ENCODE peak calls at places on chromosomes 4 and X, in five cellular contexts. E, B, T, S and R are unnamed samples.

GRCh38 chr4:112003508-112003907 is 141.7 kb upstream of the FAM241A start:
- DNase-seq in B (no peak), S (no peak), T (no peak), E (no peak), R (no peak)

GRCh38 chrX:95718746-95719145 is 965.9 kb upstream of the DIAPH2 start:
- DNase-seq in S (no peak), B (no peak), E (no peak), T (no peak), R (no peak)

GRCh38 chrX:133302775-133303445 is 84.8 kb upstream of the TFDP3 start:
- DNase-seq in S (no peak), T (no peak), E (no peak), B (no peak), R (no peak)

GRCh38 chr4:13539047-13539720 is 5.1 kb downstream of the NKX3-2 start:
- DNase-seq in E (no peak), B (no peak), T (no peak), S (no peak), R (no peak)

GRCh38 chrX:93985621-93986020 is 311.6 kb downstream of the FAM133A start:
- DNase-seq in E (no peak), S (peak; percentile 32), B (no peak), T (no peak), R (no peak)

GRCh38 chr4:144456196-144456595 is 189.8 kb upstream of the HHIP start:
- DNase-seq in S (no peak), T (no peak), E (no peak), B (no peak), R (no peak)

GRCh38 chr4:656651-657337 is 17.3 kb downstream of the ATP5ME start:
- DNase-seq in E (peak; percentile 44), S (no peak), T (no peak), B (no peak), R (peak; percentile 48)

GRCh38 chrX:152929898-152930297 is 32.0 kb downstream of the ZNF185 start:
- DNase-seq in E (no peak), S (no peak), T (no peak), B (no peak), R (no peak)

GRCh38 chr4:132125131-132125530 is 1024.0 kb upstream of the PCDH10 start:
- DNase-seq in B (no peak), T (no peak), S (no peak), E (no peak), R (no peak)

GRCh38 chr4:153488719-153489384 is 22.7 kb downstream of the TMEM131L start:
- DNase-seq in T (no peak), B (peak; percentile 18), S (peak; percentile 72), E (peak; percentile 64), R (peak; percentile 34)

GRCh38 chr4:124953059-124953850 is 240.7 kb upstream of the ANKRD50 start:
- DNase-seq in E (no peak), B (peak; percentile 92), S (peak; percentile 73), T (no peak), R (no peak)

GRCh38 chr4:118265312-118266144 is 87.3 kb downstream of the PRSS12 start:
- DNase-seq in S (peak; percentile 35), B (peak; percentile 42), T (no peak), E (peak; percentile 54), R (peak; percentile 59)

GRCh38 chr4:181860157-181860556 is 383.0 kb upstream of the TENM3 start:
- DNase-seq in T (no peak), B (peak; percentile 74), S (no peak), E (no peak), R (no peak)

GRCh38 chr4:38034986-38035882 is 75.0 kb downstream of the PTTG2 start:
- DNase-seq in B (peak; percentile 78), E (no peak), T (peak; percentile 13), S (peak; percentile 30), R (no peak)

GRCh38 chr4:170979736-170980135 is 833.5 kb upstream of the GALNTL6 start:
- DNase-seq in T (no peak), B (no peak), E (no peak), S (peak; percentile 12), R (no peak)

GRCh38 chr4:17232575-17233253 is 279.2 kb downstream of the QDPR start:
- DNase-seq in E (no peak), B (peak; percentile 92), T (no peak), S (no peak), R (no peak)

GRCh38 chrX:40157228-40158035 is 59.7 kb upstream of the BCOR start:
- DNase-seq in E (no peak), B (no peak), T (no peak), S (no peak), R (peak; percentile 35)

GRCh38 chr4:164876680-164877324 is at the start of gene APELA:
- DNase-seq in E (no peak), T (no peak), S (no peak), B (no peak), R (no peak)

GRCh38 chrX:47863187-47863586 is 26.5 kb downstream of the ZNF81 start:
- DNase-seq in E (no peak), S (no peak), B (no peak), T (no peak), R (peak; percentile 79)

GRCh38 chrX:39525758-39526157 is 572.0 kb downstream of the BCOR start:
- DNase-seq in S (no peak), E (no peak), B (no peak), T (no peak), R (no peak)

GRCh38 chr4:159282944-159283343 is 180.1 kb downstream of the RAPGEF2 start:
- DNase-seq in T (no peak), E (no peak), B (no peak), S (no peak), R (no peak)

GRCh38 chr4:185748901-185749390 is 63.0 kb downstream of the SORBS2 start:
- DNase-seq in S (no peak), B (no peak), T (no peak), E (no peak), R (no peak)

DNA sequence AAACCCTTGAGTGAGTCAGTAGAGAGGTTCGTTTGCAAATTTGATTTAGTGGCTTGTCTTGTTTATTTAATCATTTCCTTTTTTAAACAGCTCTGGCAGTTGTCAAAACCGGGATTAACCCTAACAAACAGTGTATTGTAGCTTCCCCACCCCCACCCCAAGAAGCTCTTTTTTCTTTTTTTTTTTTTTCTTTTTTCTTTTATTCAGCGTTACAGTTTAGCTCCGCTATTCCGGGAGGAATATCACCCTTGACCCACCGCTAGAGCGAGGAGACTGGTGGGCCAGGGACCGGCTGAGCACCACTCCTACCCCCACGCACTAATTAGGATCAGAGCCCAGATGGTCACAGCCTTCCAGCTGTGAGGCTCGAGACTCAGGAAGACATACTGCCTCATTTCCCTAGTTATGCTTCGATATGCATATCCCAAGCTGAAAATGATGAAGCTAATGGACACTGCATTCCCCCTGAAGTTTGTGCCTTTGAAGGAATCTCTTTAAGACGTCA is 2.0 kb downstream of the PARM1 start:
- DNase-seq in S (no peak), B (no peak), E (no peak), T (no peak), R (no peak)
- H3K4me3 ChIP-seq in S (no peak overlapping the region), B (peak overlapping the region; percentile 67), E (peak overlapping the region; percentile 59), T (peak overlapping the region; percentile 52), R (peak overlapping the region; percentile 37)

GRCh38 chr4:3114377-3114776 is 39.9 kb downstream of the HTT start:
- DNase-seq in B (no peak), S (no peak), T (no peak), E (no peak), R (no peak)
- H3K4me3 ChIP-seq in B (no peak overlapping the region), S (no peak overlapping the region), T (no peak overlapping the region), E (no peak overlapping the region), R (no peak overlapping the region)

GRCh38 chrX:10676239-10676971 is 56.0 kb upstream of the MID1 start:
- DNase-seq in B (peak; percentile 1), S (no peak), E (no peak), T (no peak), R (no peak)
- H3K4me3 ChIP-seq in B (no peak overlapping the region), S (no peak overlapping the region), E (no peak overlapping the region), T (no peak overlapping the region), R (no peak overlapping the region)

DNA sequence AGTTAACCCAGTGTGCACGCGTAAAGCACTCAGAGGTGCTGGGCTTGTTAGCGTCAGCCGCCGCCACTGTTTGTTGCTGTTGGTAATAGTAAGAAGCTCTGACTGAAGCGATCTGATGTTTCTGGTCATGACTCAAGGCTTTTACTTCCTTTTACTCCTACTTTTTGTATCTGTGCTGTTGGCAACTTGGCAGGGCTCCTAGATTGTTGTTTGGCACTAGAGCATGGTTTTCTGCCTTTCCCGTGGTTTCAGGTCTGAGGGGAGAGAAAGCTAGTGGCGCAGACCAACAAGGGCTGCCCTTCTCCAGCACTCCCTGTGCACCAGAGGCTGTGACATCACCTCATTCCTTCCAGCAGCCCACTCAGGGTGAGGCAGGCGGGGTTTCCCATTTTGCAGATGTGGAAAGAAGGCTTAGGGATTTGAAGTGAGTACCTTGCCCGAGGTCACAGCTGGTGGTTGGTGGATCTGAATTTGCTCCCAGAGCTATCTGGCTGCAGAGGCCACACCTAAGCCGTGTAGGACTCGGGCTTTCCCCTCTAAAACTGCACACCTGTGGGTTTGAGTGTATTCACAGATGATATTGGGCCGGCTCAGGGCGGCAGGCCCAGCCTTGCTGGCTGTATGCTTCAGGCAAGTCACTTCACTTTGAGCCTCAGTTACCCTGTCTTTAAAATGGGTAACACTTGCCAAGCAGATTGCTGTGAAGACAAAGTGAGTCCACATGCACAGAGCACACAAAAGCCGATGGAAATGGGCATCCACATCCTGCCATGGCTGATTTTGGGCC is 51.2 kb upstream of the TADA2B start:
- DNase-seq in E (no peak), S (peak; percentile 96), B (peak; percentile 95), T (no peak), R (no peak)
- H3K4me3 ChIP-seq in E (no peak overlapping the region), S (no peak overlapping the region), B (no peak overlapping the region), T (no peak overlapping the region), R (no peak overlapping the region)